ENCODE peak calls at places on chromosomes 13 and 19, in five cellular contexts. N is GM23338, T is neural progenitor cell, Y is A549, M is IMR-90. P is an unnamed sample.

GRCh38 chr13:105037064-105037463 is 1498.4 kb downstream of the EFNB2 start:
- DNase-seq in Y (no peak), N (no peak), T (no peak), M (no peak), P (no peak)

GRCh38 chr13:98571955-98572662 is 4.8 kb downstream of the STK24 start:
- DNase-seq in T (no peak), Y (no peak), M (peak; percentile 47), N (no peak), P (peak; percentile 38)

GRCh38 chr13:29845440-29846056 is 4.9 kb downstream of the UBL3 start:
- DNase-seq in M (peak; percentile 32), Y (peak; percentile 21), T (no peak), N (no peak), P (no peak)

GRCh38 chr19:6362351-6362801 is 1.0 kb downstream of the CLPP start:
- DNase-seq in Y (no peak), N (no peak), T (no peak), M (no peak), P (no peak)

GRCh38 chr13:20824762-20825161 is 51.0 kb upstream of the EEF1AKMT1 start:
- DNase-seq in N (peak; percentile 7), T (no peak), M (peak; percentile 87), Y (no peak), P (no peak)

GRCh38 chr19:18478545-18479311 is 40.8 kb upstream of the ISYNA1 start:
- DNase-seq in T (no peak), N (no peak), M (peak; percentile 94), Y (peak; percentile 85), P (peak; percentile 74)

GRCh38 chr13:101565327-101565726 is 112.9 kb downstream of the ITGBL1 start:
- DNase-seq in M (no peak), Y (no peak), N (no peak), T (no peak), P (no peak)

GRCh38 chr13:40344270-40345148 is 321.9 kb downstream of the FOXO1 start:
- DNase-seq in N (no peak), M (no peak), T (no peak), Y (peak; percentile 3), P (no peak)

GRCh38 chr13:60482012-60482411 is 85.0 kb downstream of the TDRD3 start:
- DNase-seq in Y (no peak), N (no peak), M (peak; percentile 33), T (no peak), P (peak; percentile 0)

GRCh38 chr19:39969681-39970423 is 1.1 kb upstream of the PSMC4 start:
- DNase-seq in T (no peak), N (no peak), Y (no peak), M (no peak), P (no peak)

GRCh38 chr13:20127563-20128458 is 33.0 kb downstream of the GJA3 start:
- DNase-seq in Y (peak; percentile 60), N (peak; percentile 68), M (peak; percentile 16), T (peak; percentile 74), P (peak; percentile 18)

GRCh38 chr13:73835138-73835721 is 299.0 kb downstream of the KLF12 start:
- DNase-seq in N (peak; percentile 73), Y (peak; percentile 30), M (peak; percentile 56), T (peak; percentile 44), P (peak; percentile 36)

GRCh38 chr13:92345627-92346026 is 881.0 kb upstream of the GPC6 start:
- DNase-seq in M (no peak), T (peak; percentile 51), N (no peak), Y (no peak), P (no peak)

GRCh38 chr19:48635263-48635965 is 1.8 kb downstream of the DBP start:
- DNase-seq in T (peak; percentile 90), Y (peak; percentile 73), M (no peak), N (peak; percentile 79), P (no peak)

GRCh38 chr19:50547385-50548190 is 20.6 kb downstream of the LRRC4B start:
- DNase-seq in T (no peak), N (no peak), M (no peak), Y (no peak), P (no peak)

GRCh38 chr19:53906211-53907192 is 2.6 kb upstream of the CACNG7 start:
- DNase-seq in M (no peak), Y (no peak), N (peak; percentile 81), T (peak; percentile 71), P (no peak)

GRCh38 chr19:39265321-39265916 is 2.8 kb upstream of the IFNL2 start:
- DNase-seq in N (peak; percentile 73), T (peak; percentile 36), Y (peak; percentile 39), M (no peak), P (no peak)

GRCh38 chr19:30391554-30392551 is 19.7 kb downstream of the ZNF536 start:
- DNase-seq in T (peak; percentile 41), M (no peak), Y (no peak), N (peak; percentile 71), P (no peak)

GRCh38 chr19:18470153-18470552 is 32.2 kb upstream of the ISYNA1 start:
- DNase-seq in Y (peak; percentile 37), M (no peak), T (peak; percentile 86), N (peak; percentile 79), P (no peak)

GRCh38 chr13:102128216-102128800 is 273.5 kb downstream of the FGF14 start:
- DNase-seq in N (no peak), Y (no peak), M (peak; percentile 42), T (no peak), P (peak; percentile 93)

GRCh38 chr19:16462757-16463250 is 9.0 kb downstream of the EPS15L1 start:
- DNase-seq in Y (no peak), M (peak; percentile 34), T (no peak), N (no peak), P (peak; percentile 78)

GRCh38 chr19:17953316-17953801 is 13.5 kb upstream of the KCNN1 start:
- DNase-seq in N (no peak), T (no peak), Y (no peak), M (no peak), P (no peak)

GRCh38 chr19:21256722-21257121 is 72.5 kb downstream of the ZNF708 start:
- DNase-seq in T (peak; percentile 32), M (peak; percentile 4), Y (peak; percentile 68), N (peak; percentile 91), P (peak; percentile 43)

GRCh38 chr19:28972144-28972543 is 240.8 kb downstream of the UQCRFS1 start:
- DNase-seq in M (no peak), Y (no peak), N (no peak), T (no peak), P (no peak)

GRCh38 chr13:75648446-75648845 is 12.3 kb downstream of the LMO7 start:
- DNase-seq in N (no peak), T (no peak), M (no peak), Y (no peak), P (no peak)

GRCh38 chr13:51999525-51999924 is 11.7 kb downstream of the ATP7B start:
- DNase-seq in N (no peak), Y (no peak), M (peak; percentile 25), T (no peak), P (peak; percentile 24)

GRCh38 chr19:13056052-13056660 is 46.5 kb downstream of the LYL1 start:
- DNase-seq in Y (no peak), M (peak; percentile 71), T (peak; percentile 49), N (peak; percentile 73), P (peak; percentile 90)

GRCh38 chr19:7191946-7192691 is 102.1 kb downstream of the INSR start:
- DNase-seq in N (no peak), T (no peak), M (no peak), Y (no peak), P (no peak)

GRCh38 chr13:107395927-107396757 is 819.2 kb downstream of the LIG4 start:
- DNase-seq in N (no peak), M (no peak), Y (no peak), T (no peak), P (no peak)

GRCh38 chr19:6239871-6240676 is 39.7 kb downstream of the MLLT1 start:
- DNase-seq in T (peak; percentile 49), M (no peak), Y (no peak), N (peak; percentile 34), P (no peak)

GRCh38 chr19:10508036-10508435 is 4.9 kb upstream of the KEAP1 start:
- DNase-seq in N (no peak), T (no peak), Y (no peak), M (no peak), P (no peak)

GRCh38 chr19:10503002-10503789 is at the start of gene KEAP1:
- DNase-seq in M (no peak), T (peak; percentile 63), Y (peak; percentile 53), N (peak; percentile 75), P (no peak)

GRCh38 chr19:10508707-10509106 is 5.6 kb upstream of the KEAP1 start:
- DNase-seq in M (peak; percentile 28), N (no peak), Y (no peak), T (no peak), P (peak; percentile 66)

GRCh38 chr19:10502524-10503001 is 593 bp downstream of the KEAP1 start:
- DNase-seq in M (peak; percentile 85), Y (peak; percentile 87), T (peak; percentile 94), N (peak; percentile 91), P (peak; percentile 81)

GRCh38 chr19:10505583-10506229 is 2.5 kb upstream of the KEAP1 start:
- DNase-seq in M (peak; percentile 50), N (peak; percentile 94), Y (peak; percentile 77), T (peak; percentile 83), P (peak; percentile 52)
- H3K4me2 ChIP-seq in M (no peak overlapping the region), N (no peak overlapping the region), Y (no peak overlapping the region), T (no peak overlapping the region), P (no peak overlapping the region)

GRCh38 chr19:3365093-3365446 is 1.3 kb upstream of the NFIC start:
- DNase-seq in M (no peak), Y (no peak), T (no peak), N (no peak), P (no peak)
- H3K4me3 ChIP-seq in M (no peak overlapping the region), Y (no peak overlapping the region), T (no peak overlapping the region), N (no peak overlapping the region), P (no peak overlapping the region)

GRCh38 chr19:19537321-19538048 is 580 bp upstream of the CILP2 start:
- DNase-seq in T (no peak), N (peak; percentile 64), Y (no peak), M (no peak), P (no peak)
- H3K4me2 ChIP-seq in T (peak overlapping the region; percentile 79), N (peak overlapping the region; percentile 91), Y (no peak overlapping the region), M (peak overlapping the region; percentile 22), P (peak overlapping the region; percentile 85)

GRCh38 chr19:11151181-11151580 is 4.4 kb downstream of the SPC24 start:
- DNase-seq in M (no peak), T (no peak), Y (no peak), N (no peak), P (no peak)

GRCh38 chr19:11152318-11153062 is 3.1 kb downstream of the SPC24 start:
- DNase-seq in N (no peak), T (no peak), Y (peak; percentile 63), M (peak; percentile 78), P (peak; percentile 41)

GRCh38 chr19:11159598-11160001 is 4.0 kb upstream of the SPC24 start:
- DNase-seq in N (no peak), T (no peak), Y (no peak), M (peak; percentile 41), P (no peak)

GRCh38 chr19:11155373-11156120 is at the start of gene SPC24:
- DNase-seq in N (peak; percentile 99), M (peak; percentile 99), Y (peak; percentile 97), T (peak; percentile 99), P (peak; percentile 97)

DNA sequence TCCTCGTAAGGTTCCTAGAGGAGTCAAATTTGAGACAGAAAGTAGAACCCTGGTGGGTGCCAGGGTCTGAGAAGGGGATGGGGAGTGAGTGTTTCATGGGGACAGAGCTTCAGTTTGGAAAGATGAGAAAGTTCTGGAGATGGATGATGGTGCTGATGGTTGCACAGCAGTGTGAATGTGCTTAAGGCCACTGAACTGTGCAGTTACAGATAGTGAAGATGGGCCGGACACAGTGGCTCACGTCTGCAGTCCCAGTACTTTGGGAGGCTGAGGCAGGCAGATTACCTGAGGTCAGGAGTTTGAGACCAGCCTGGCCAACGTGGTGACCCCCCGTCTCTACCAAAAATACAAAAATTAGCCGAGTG is 917 bp downstream of the SPC24 start:
- DNase-seq in N (no peak), Y (no peak), T (no peak), M (no peak), P (no peak)
- H3K4me3 ChIP-seq in N (peak overlapping the region; percentile 93), Y (peak overlapping the region; percentile 89), T (peak overlapping the region; percentile 85), M (no peak overlapping the region), P (peak overlapping the region; percentile 80)

GRCh38 chr13:80084086-80084676 is 256.7 kb downstream of the SPRY2 start:
- DNase-seq in M (peak; percentile 93), N (peak; percentile 28), T (no peak), Y (peak; percentile 10), P (peak; percentile 61)
- H3K4me2 ChIP-seq in M (peak overlapping the region; percentile 73), N (peak overlapping the region; percentile 11), T (no peak overlapping the region), Y (peak overlapping the region; percentile 33), P (peak overlapping the region; percentile 31)

P was measured in mammary epithelial cell.